ENCODE peak calls at places on chromosomes 5 and 9, in ten cellular contexts. One of them, this sample, is unnamed.
A peak's percentile ranks its signal among the peaks of the same experiment; 100 is the strongest.

GRCh38 chr5:139745121-139745799 is 50.3 kb upstream of the PSD2 start:
- DNase-seq in mesenchymal stem cell: peak; percentile 89
- DNase-seq in naive B cell: no peak
- DNase-seq in SW480: peak; percentile 66
- DNase-seq in activated gamma-delta T cell treated with Interleukin-2 at 50 U/mL for 16 hours: no peak
- DNase-seq in activated T-helper 9 cell treated with anti-CD3 and anti-CD28 coated beads, Interleukin-2, amount 50 U/mL, for 16 hours: no peak
- DNase-seq in sciatic nerve: peak; percentile 81
- DNase-seq in endothelial cell: no peak
- DNase-seq in GM12892: no peak
- DNase-seq in AG08396: peak; percentile 80
- DNase-seq in this sample: no peak

GRCh38 chr5:36769129-36769528 is 107.4 kb upstream of the NIPBL start:
- DNase-seq in mesenchymal stem cell: no peak
- DNase-seq in endothelial cell: no peak
- DNase-seq in SW480: no peak
- DNase-seq in sciatic nerve: no peak
- DNase-seq in activated T-helper 9 cell treated with anti-CD3 and anti-CD28 coated beads, Interleukin-2, amount 50 U/mL, for 16 hours: no peak
- DNase-seq in GM12892: no peak
- DNase-seq in activated gamma-delta T cell treated with Interleukin-2 at 50 U/mL for 16 hours: no peak
- DNase-seq in naive B cell: no peak
- DNase-seq in AG08396: no peak
- DNase-seq in this sample: no peak

GRCh38 chr5:154010660-154011059 is 28.1 kb downstream of the FAM114A2 start:
- DNase-seq in AG08396: peak; percentile 4
- DNase-seq in sciatic nerve: no peak
- DNase-seq in activated T-helper 9 cell treated with anti-CD3 and anti-CD28 coated beads, Interleukin-2, amount 50 U/mL, for 16 hours: no peak
- DNase-seq in naive B cell: no peak
- DNase-seq in endothelial cell: no peak
- DNase-seq in mesenchymal stem cell: no peak
- DNase-seq in SW480: no peak
- DNase-seq in activated gamma-delta T cell treated with Interleukin-2 at 50 U/mL for 16 hours: no peak
- DNase-seq in GM12892: no peak
- DNase-seq in this sample: no peak

GRCh38 chr5:10460252-10460906 is 18.7 kb downstream of the ROPN1L start:
- DNase-seq in GM12892: no peak
- DNase-seq in AG08396: no peak
- DNase-seq in mesenchymal stem cell: no peak
- DNase-seq in sciatic nerve: peak; percentile 58
- DNase-seq in SW480: no peak
- DNase-seq in activated T-helper 9 cell treated with anti-CD3 and anti-CD28 coated beads, Interleukin-2, amount 50 U/mL, for 16 hours: no peak
- DNase-seq in endothelial cell: no peak
- DNase-seq in activated gamma-delta T cell treated with Interleukin-2 at 50 U/mL for 16 hours: no peak
- DNase-seq in naive B cell: no peak
- DNase-seq in this sample: no peak

GRCh38 chr9:117074782-117075510 is 339.9 kb downstream of the ASTN2 start:
- DNase-seq in AG08396: no peak
- DNase-seq in sciatic nerve: no peak
- DNase-seq in activated T-helper 9 cell treated with anti-CD3 and anti-CD28 coated beads, Interleukin-2, amount 50 U/mL, for 16 hours: no peak
- DNase-seq in naive B cell: no peak
- DNase-seq in activated gamma-delta T cell treated with Interleukin-2 at 50 U/mL for 16 hours: no peak
- DNase-seq in GM12892: no peak
- DNase-seq in endothelial cell: no peak
- DNase-seq in SW480: no peak
- DNase-seq in mesenchymal stem cell: no peak
- DNase-seq in this sample: no peak

GRCh38 chr5:75412111-75412990 is 75.3 kb downstream of the HMGCR start:
- DNase-seq in mesenchymal stem cell: peak; percentile 67
- DNase-seq in endothelial cell: no peak
- DNase-seq in naive B cell: no peak
- DNase-seq in sciatic nerve: no peak
- DNase-seq in AG08396: peak; percentile 5
- DNase-seq in SW480: no peak
- DNase-seq in activated gamma-delta T cell treated with Interleukin-2 at 50 U/mL for 16 hours: no peak
- DNase-seq in GM12892: no peak
- DNase-seq in activated T-helper 9 cell treated with anti-CD3 and anti-CD28 coated beads, Interleukin-2, amount 50 U/mL, for 16 hours: no peak
- DNase-seq in this sample: no peak

GRCh38 chr5:177232761-177233160 is 70.8 kb downstream of the RAB24 start:
- DNase-seq in AG08396: peak; percentile 31
- DNase-seq in SW480: no peak
- DNase-seq in sciatic nerve: no peak
- DNase-seq in endothelial cell: no peak
- DNase-seq in GM12892: no peak
- DNase-seq in activated T-helper 9 cell treated with anti-CD3 and anti-CD28 coated beads, Interleukin-2, amount 50 U/mL, for 16 hours: no peak
- DNase-seq in mesenchymal stem cell: peak; percentile 82
- DNase-seq in naive B cell: no peak
- DNase-seq in activated gamma-delta T cell treated with Interleukin-2 at 50 U/mL for 16 hours: no peak
- DNase-seq in this sample: no peak

GRCh38 chr5:36414869-36415282 is 113.2 kb upstream of the RANBP3L start:
- DNase-seq in activated gamma-delta T cell treated with Interleukin-2 at 50 U/mL for 16 hours: no peak
- DNase-seq in AG08396: no peak
- DNase-seq in SW480: peak; percentile 62
- DNase-seq in endothelial cell: no peak
- DNase-seq in sciatic nerve: no peak
- DNase-seq in activated T-helper 9 cell treated with anti-CD3 and anti-CD28 coated beads, Interleukin-2, amount 50 U/mL, for 16 hours: no peak
- DNase-seq in mesenchymal stem cell: peak; percentile 40
- DNase-seq in naive B cell: no peak
- DNase-seq in GM12892: no peak
- DNase-seq in this sample: no peak

GRCh38 chr9:88747768-88748167 is 212.8 kb downstream of the NXNL2 start:
- DNase-seq in activated T-helper 9 cell treated with anti-CD3 and anti-CD28 coated beads, Interleukin-2, amount 50 U/mL, for 16 hours: no peak
- DNase-seq in activated gamma-delta T cell treated with Interleukin-2 at 50 U/mL for 16 hours: no peak
- DNase-seq in AG08396: peak; percentile 71
- DNase-seq in endothelial cell: no peak
- DNase-seq in naive B cell: no peak
- DNase-seq in sciatic nerve: no peak
- DNase-seq in GM12892: no peak
- DNase-seq in mesenchymal stem cell: peak; percentile 96
- DNase-seq in SW480: peak; percentile 22
- DNase-seq in this sample: no peak

GRCh38 chr5:170221319-170221718 is 11.5 kb upstream of the C5orf58 start:
- DNase-seq in naive B cell: no peak
- DNase-seq in AG08396: no peak
- DNase-seq in endothelial cell: no peak
- DNase-seq in activated T-helper 9 cell treated with anti-CD3 and anti-CD28 coated beads, Interleukin-2, amount 50 U/mL, for 16 hours: no peak
- DNase-seq in mesenchymal stem cell: peak; percentile 91
- DNase-seq in activated gamma-delta T cell treated with Interleukin-2 at 50 U/mL for 16 hours: no peak
- DNase-seq in SW480: no peak
- DNase-seq in GM12892: no peak
- DNase-seq in sciatic nerve: no peak
- DNase-seq in this sample: no peak

GRCh38 chr5:64923151-64923685 is 154.5 kb downstream of the CWC27 start:
- DNase-seq in GM12892: no peak
- DNase-seq in sciatic nerve: no peak
- DNase-seq in endothelial cell: no peak
- DNase-seq in mesenchymal stem cell: peak; percentile 84
- DNase-seq in naive B cell: no peak
- DNase-seq in SW480: no peak
- DNase-seq in activated T-helper 9 cell treated with anti-CD3 and anti-CD28 coated beads, Interleukin-2, amount 50 U/mL, for 16 hours: no peak
- DNase-seq in AG08396: no peak
- DNase-seq in activated gamma-delta T cell treated with Interleukin-2 at 50 U/mL for 16 hours: no peak
- DNase-seq in this sample: no peak

GRCh38 chr9:113274474-113275146 is 762 bp downstream of the CDC26 start:
- DNase-seq in activated gamma-delta T cell treated with Interleukin-2 at 50 U/mL for 16 hours: peak; percentile 18
- DNase-seq in mesenchymal stem cell: peak; percentile 80
- DNase-seq in GM12892: peak; percentile 35
- DNase-seq in SW480: peak; percentile 68
- DNase-seq in sciatic nerve: no peak
- DNase-seq in endothelial cell: peak; percentile 60
- DNase-seq in activated T-helper 9 cell treated with anti-CD3 and anti-CD28 coated beads, Interleukin-2, amount 50 U/mL, for 16 hours: no peak
- DNase-seq in AG08396: peak; percentile 52
- DNase-seq in naive B cell: peak; percentile 55
- DNase-seq in this sample: no peak

GRCh38 chr5:150183436-150183835 is 6.4 kb upstream of the SLC6A7 start:
- DNase-seq in mesenchymal stem cell: no peak
- DNase-seq in endothelial cell: no peak
- DNase-seq in activated gamma-delta T cell treated with Interleukin-2 at 50 U/mL for 16 hours: no peak
- DNase-seq in sciatic nerve: no peak
- DNase-seq in activated T-helper 9 cell treated with anti-CD3 and anti-CD28 coated beads, Interleukin-2, amount 50 U/mL, for 16 hours: no peak
- DNase-seq in naive B cell: no peak
- DNase-seq in GM12892: no peak
- DNase-seq in SW480: no peak
- DNase-seq in AG08396: no peak
- DNase-seq in this sample: no peak

GRCh38 chr9:127568971-127569818 is 42.9 kb upstream of the STXBP1 start:
- DNase-seq in SW480: peak; percentile 83
- DNase-seq in activated T-helper 9 cell treated with anti-CD3 and anti-CD28 coated beads, Interleukin-2, amount 50 U/mL, for 16 hours: peak; percentile 70
- DNase-seq in endothelial cell: peak; percentile 71
- DNase-seq in sciatic nerve: peak; percentile 90
- DNase-seq in AG08396: peak; percentile 96
- DNase-seq in naive B cell: peak; percentile 57
- DNase-seq in mesenchymal stem cell: peak; percentile 83
- DNase-seq in activated gamma-delta T cell treated with Interleukin-2 at 50 U/mL for 16 hours: peak; percentile 68
- DNase-seq in GM12892: peak; percentile 93
- DNase-seq in this sample: peak; percentile 92

GRCh38 chr5:82129723-82130285 is 148.3 kb downstream of the RPS23 start:
- DNase-seq in naive B cell: no peak
- DNase-seq in mesenchymal stem cell: no peak
- DNase-seq in activated gamma-delta T cell treated with Interleukin-2 at 50 U/mL for 16 hours: no peak
- DNase-seq in SW480: no peak
- DNase-seq in activated T-helper 9 cell treated with anti-CD3 and anti-CD28 coated beads, Interleukin-2, amount 50 U/mL, for 16 hours: no peak
- DNase-seq in sciatic nerve: no peak
- DNase-seq in GM12892: no peak
- DNase-seq in AG08396: no peak
- DNase-seq in endothelial cell: no peak
- DNase-seq in this sample: no peak

GRCh38 chr5:32507738-32508434 is 63.3 kb upstream of the ZFR start:
- DNase-seq in SW480: no peak
- DNase-seq in activated T-helper 9 cell treated with anti-CD3 and anti-CD28 coated beads, Interleukin-2, amount 50 U/mL, for 16 hours: no peak
- DNase-seq in sciatic nerve: no peak
- DNase-seq in AG08396: peak; percentile 50
- DNase-seq in naive B cell: no peak
- DNase-seq in activated gamma-delta T cell treated with Interleukin-2 at 50 U/mL for 16 hours: no peak
- DNase-seq in mesenchymal stem cell: no peak
- DNase-seq in endothelial cell: no peak
- DNase-seq in GM12892: no peak
- DNase-seq in this sample: no peak

GRCh38 chr5:179151521-179152118 is 91.4 kb downstream of the ZNF354C start:
- DNase-seq in naive B cell: no peak
- DNase-seq in activated T-helper 9 cell treated with anti-CD3 and anti-CD28 coated beads, Interleukin-2, amount 50 U/mL, for 16 hours: no peak
- DNase-seq in GM12892: no peak
- DNase-seq in activated gamma-delta T cell treated with Interleukin-2 at 50 U/mL for 16 hours: no peak
- DNase-seq in endothelial cell: no peak
- DNase-seq in sciatic nerve: peak; percentile 44
- DNase-seq in AG08396: no peak
- DNase-seq in mesenchymal stem cell: no peak
- DNase-seq in SW480: no peak
- DNase-seq in this sample: no peak

GRCh38 chr5:151896041-151896691 is 28.5 kb downstream of the GLRA1 start:
- DNase-seq in naive B cell: no peak
- DNase-seq in AG08396: peak; percentile 9
- DNase-seq in GM12892: no peak
- DNase-seq in activated T-helper 9 cell treated with anti-CD3 and anti-CD28 coated beads, Interleukin-2, amount 50 U/mL, for 16 hours: no peak
- DNase-seq in sciatic nerve: no peak
- DNase-seq in mesenchymal stem cell: peak; percentile 41
- DNase-seq in endothelial cell: no peak
- DNase-seq in activated gamma-delta T cell treated with Interleukin-2 at 50 U/mL for 16 hours: no peak
- DNase-seq in SW480: no peak
- DNase-seq in this sample: no peak

GRCh38 chr9:83410701-83411100 is 127.5 kb downstream of the FRMD3 start:
- DNase-seq in SW480: no peak
- DNase-seq in GM12892: no peak
- DNase-seq in sciatic nerve: no peak
- DNase-seq in activated gamma-delta T cell treated with Interleukin-2 at 50 U/mL for 16 hours: no peak
- DNase-seq in activated T-helper 9 cell treated with anti-CD3 and anti-CD28 coated beads, Interleukin-2, amount 50 U/mL, for 16 hours: no peak
- DNase-seq in endothelial cell: no peak
- DNase-seq in AG08396: no peak
- DNase-seq in naive B cell: no peak
- DNase-seq in mesenchymal stem cell: no peak
- DNase-seq in this sample: no peak

GRCh38 chr9:136078025-136078424 is 17.1 kb downstream of the NACC2 start:
- DNase-seq in mesenchymal stem cell: no peak
- DNase-seq in sciatic nerve: no peak
- DNase-seq in SW480: no peak
- DNase-seq in activated gamma-delta T cell treated with Interleukin-2 at 50 U/mL for 16 hours: no peak
- DNase-seq in naive B cell: no peak
- DNase-seq in AG08396: no peak
- DNase-seq in endothelial cell: no peak
- DNase-seq in GM12892: no peak
- DNase-seq in activated T-helper 9 cell treated with anti-CD3 and anti-CD28 coated beads, Interleukin-2, amount 50 U/mL, for 16 hours: no peak
- DNase-seq in this sample: no peak